ENCODE peak calls at places on chromosome X, in five cellular contexts. One of them, this sample, is unnamed.

GRCh38 chrX:28639502-28639901 is 52.3 kb downstream of the IL1RAPL1 start:
- DNase-seq in ovary: no peak
- DNase-seq in tibial artery: no peak
- DNase-seq in stomach: no peak
- DNase-seq in HCT116: peak; percentile 74
- DNase-seq in this sample: no peak

GRCh38 chrX:124534530-124534929 is 188.2 kb downstream of the SH2D1A start:
- DNase-seq in HCT116: no peak
- DNase-seq in stomach: no peak
- DNase-seq in tibial artery: no peak
- DNase-seq in ovary: no peak
- DNase-seq in this sample: no peak

GRCh38 chrX:149638860-149639259 is 7.3 kb upstream of the TMEM185A start:
- DNase-seq in ovary: no peak
- DNase-seq in HCT116: no peak
- DNase-seq in tibial artery: no peak
- DNase-seq in stomach: no peak
- DNase-seq in this sample: peak; percentile 15

GRCh38 chrX:48071064-48071985 is at the start of gene ZNF630:
- DNase-seq in ovary: peak; percentile 79
- DNase-seq in HCT116: no peak
- DNase-seq in stomach: peak; percentile 82
- DNase-seq in tibial artery: peak; percentile 78
- DNase-seq in this sample: peak; percentile 53

GRCh38 chrX:20071511-20072079 is 45.1 kb downstream of the MAP7D2 start:
- DNase-seq in stomach: no peak
- DNase-seq in tibial artery: no peak
- DNase-seq in ovary: no peak
- DNase-seq in HCT116: no peak
- DNase-seq in this sample: no peak

GRCh38 chrX:50075630-50076349 is 125.0 kb downstream of the AKAP4 start:
- DNase-seq in ovary: no peak
- DNase-seq in HCT116: no peak
- DNase-seq in tibial artery: no peak
- DNase-seq in stomach: no peak
- DNase-seq in this sample: no peak

GRCh38 chrX:136215559-136215958 is 35.6 kb downstream of the MAP7D3 start:
- DNase-seq in stomach: no peak
- DNase-seq in ovary: no peak
- DNase-seq in HCT116: no peak
- DNase-seq in tibial artery: no peak
- DNase-seq in this sample: no peak

GRCh38 chrX:47831788-47832187 is 4.9 kb upstream of the ZNF81 start:
- DNase-seq in stomach: peak; percentile 51
- DNase-seq in ovary: no peak
- DNase-seq in tibial artery: no peak
- DNase-seq in HCT116: peak; percentile 19
- DNase-seq in this sample: no peak

GRCh38 chrX:29561417-29561816 is 653.9 kb upstream of the MAGEB2 start:
- DNase-seq in ovary: no peak
- DNase-seq in HCT116: no peak
- DNase-seq in tibial artery: no peak
- DNase-seq in stomach: no peak
- DNase-seq in this sample: no peak

GRCh38 chrX:40660381-40660780 is 13.0 kb upstream of the CXorf38 start:
- DNase-seq in HCT116: no peak
- DNase-seq in stomach: no peak
- DNase-seq in tibial artery: no peak
- DNase-seq in ovary: no peak
- DNase-seq in this sample: no peak

GRCh38 chrX:69323786-69324720 is 158.8 kb upstream of the PJA1 start:
- DNase-seq in stomach: no peak
- DNase-seq in HCT116: no peak
- DNase-seq in tibial artery: no peak
- DNase-seq in ovary: no peak
- DNase-seq in this sample: no peak

GRCh38 chrX:112967341-112967740 is 126.7 kb upstream of the AMOT start:
- DNase-seq in ovary: no peak
- DNase-seq in stomach: no peak
- DNase-seq in HCT116: no peak
- DNase-seq in tibial artery: no peak
- DNase-seq in this sample: no peak

GRCh38 chrX:125205084-125205917 is 114.4 kb upstream of the TEX13C start:
- DNase-seq in ovary: no peak
- DNase-seq in stomach: peak; percentile 37
- DNase-seq in tibial artery: peak; percentile 78
- DNase-seq in HCT116: no peak
- DNase-seq in this sample: peak; percentile 47

GRCh38 chrX:39950035-39950688 is 147.6 kb downstream of the BCOR start:
- DNase-seq in stomach: no peak
- DNase-seq in HCT116: no peak
- DNase-seq in ovary: no peak
- DNase-seq in tibial artery: no peak
- DNase-seq in this sample: peak; percentile 52

GRCh38 chrX:154412468-154412867 is 1.1 kb downstream of the TAFAZZIN start:
- DNase-seq in ovary: no peak
- DNase-seq in HCT116: no peak
- DNase-seq in tibial artery: no peak
- DNase-seq in stomach: no peak
- DNase-seq in this sample: no peak

GRCh38 chrX:42934020-42934701 is 156.2 kb upstream of the PPP1R2C start:
- DNase-seq in stomach: no peak
- DNase-seq in tibial artery: no peak
- DNase-seq in ovary: no peak
- DNase-seq in HCT116: no peak
- DNase-seq in this sample: no peak

GRCh38 chrX:6904178-6904577 is 243.3 kb upstream of the STS start:
- DNase-seq in ovary: no peak
- DNase-seq in stomach: no peak
- DNase-seq in HCT116: no peak
- DNase-seq in tibial artery: no peak
- DNase-seq in this sample: no peak

GRCh38 chrX:40145001-40145631 is 47.4 kb upstream of the BCOR start:
- DNase-seq in stomach: no peak
- DNase-seq in ovary: no peak
- DNase-seq in HCT116: no peak
- DNase-seq in tibial artery: no peak
- DNase-seq in this sample: no peak

GRCh38 chrX:41167888-41168287 is 82.6 kb downstream of the USP9X start:
- DNase-seq in ovary: no peak
- DNase-seq in HCT116: no peak
- DNase-seq in tibial artery: no peak
- DNase-seq in stomach: no peak
- DNase-seq in this sample: no peak

GRCh38 chrX:136909706-136910564 is 29.4 kb upstream of the RBMX start:
- DNase-seq in stomach: peak; percentile 73
- DNase-seq in HCT116: peak; percentile 74
- DNase-seq in tibial artery: peak; percentile 94
- DNase-seq in ovary: peak; percentile 82
- DNase-seq in this sample: peak; percentile 89

GRCh38 chrX:136397001-136397400 is 90.7 kb upstream of the BRS3 start:
- DNase-seq in HCT116: no peak
- DNase-seq in tibial artery: no peak
- DNase-seq in ovary: no peak
- DNase-seq in stomach: no peak
- DNase-seq in this sample: peak; percentile 1

GRCh38 chrX:68938244-68939004 is 109.6 kb downstream of the EFNB1 start:
- DNase-seq in tibial artery: peak; percentile 68
- DNase-seq in stomach: no peak
- DNase-seq in HCT116: no peak
- DNase-seq in ovary: no peak
- DNase-seq in this sample: no peak

GRCh38 chrX:9532349-9532748 is 67.5 kb downstream of the TBL1X start:
- DNase-seq in tibial artery: peak; percentile 61
- DNase-seq in ovary: peak; percentile 86
- DNase-seq in HCT116: no peak
- DNase-seq in stomach: no peak
- DNase-seq in this sample: no peak
- H3K4me1 ChIP-seq in tibial artery: peaks cover 9% of the 10 kb centered on the region
- H3K4me1 ChIP-seq in ovary: peaks cover 2% of the 10 kb centered on the region
- H3K4me1 ChIP-seq in HCT116: peaks cover 2% of the 10 kb centered on the region
- H3K4me1 ChIP-seq in stomach: peaks cover 16% of the 10 kb centered on the region
- H3K4me1 ChIP-seq in this sample: no peaks in the 10 kb centered on the region

GRCh38 chrX:80237072-80237471 is 183.2 kb upstream of the TENT5D start:
- DNase-seq in tibial artery: no peak
- DNase-seq in HCT116: no peak
- DNase-seq in ovary: no peak
- DNase-seq in stomach: no peak
- DNase-seq in this sample: no peak
- TF ChIP-seq CTCF in tibial artery: no peak
- TF ChIP-seq CTCF in HCT116: no peak
- TF ChIP-seq CTCF in ovary: no peak
- TF ChIP-seq CTCF in stomach: no peak
- TF ChIP-seq CTCF in this sample: no peak

DNA sequence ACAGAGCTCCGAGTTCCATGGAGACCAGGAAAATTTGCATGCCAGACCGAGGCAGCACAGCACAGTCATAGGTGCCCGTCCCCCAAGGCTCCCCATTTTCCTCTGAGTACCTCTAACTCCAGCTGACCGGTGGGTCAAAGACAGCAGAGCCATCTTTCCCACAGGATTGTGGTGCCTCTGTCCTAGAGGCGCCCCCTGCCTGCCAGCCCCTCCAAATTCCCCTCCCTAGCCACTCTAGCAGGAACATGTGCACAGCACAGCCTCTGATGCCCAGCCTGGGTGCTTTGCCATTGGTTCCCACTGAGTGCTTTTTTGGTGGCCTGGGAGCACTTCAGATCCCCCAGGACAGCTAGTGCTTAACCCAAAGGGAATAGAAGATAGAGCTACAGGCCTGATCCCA is 368.5 kb upstream of the PABPC5 start:
- DNase-seq in stomach: no peak
- DNase-seq in HCT116: no peak
- DNase-seq in ovary: no peak
- DNase-seq in tibial artery: no peak
- DNase-seq in this sample: no peak
- H3K27me3 ChIP-seq in stomach: peaks cover 4% of the 10 kb centered on the region
- H3K27me3 ChIP-seq in HCT116: no peaks in the 10 kb centered on the region
- H3K27me3 ChIP-seq in ovary: no peaks in the 10 kb centered on the region
- H3K27me3 ChIP-seq in tibial artery: no peaks in the 10 kb centered on the region
- H3K27me3 ChIP-seq in this sample: no peaks in the 10 kb centered on the region

GRCh38 chrX:3545901-3546300 is 167.5 kb downstream of the PRKX start:
- DNase-seq in tibial artery: no peak
- DNase-seq in HCT116: no peak
- DNase-seq in ovary: no peak
- DNase-seq in stomach: no peak
- DNase-seq in this sample: peak; percentile 51

GRCh38 chrX:3541336-3541735 is 172.1 kb downstream of the PRKX start:
- DNase-seq in ovary: no peak
- DNase-seq in tibial artery: no peak
- DNase-seq in HCT116: no peak
- DNase-seq in stomach: no peak
- DNase-seq in this sample: no peak

DNA sequence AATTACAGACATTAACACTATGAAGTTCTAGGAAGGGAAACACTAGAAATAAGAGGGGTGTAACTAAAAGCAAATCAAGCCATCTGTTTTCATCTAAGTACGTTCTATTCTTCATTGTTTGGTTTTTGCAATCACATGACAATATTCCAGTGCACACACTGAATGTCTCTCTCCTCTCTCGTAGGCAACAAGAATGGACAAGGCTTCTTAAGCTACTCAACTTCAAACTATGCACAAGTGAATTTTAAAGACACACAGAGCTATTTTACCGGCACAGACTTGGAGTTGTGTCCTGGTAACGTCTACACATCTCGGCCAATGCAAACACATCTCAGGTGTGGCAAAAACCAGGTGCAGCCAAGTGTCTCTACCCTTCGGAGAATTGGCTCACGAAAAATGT is 173.3 kb downstream of the PRKX start:
- DNase-seq in tibial artery: no peak
- DNase-seq in ovary: no peak
- DNase-seq in HCT116: no peak
- DNase-seq in stomach: no peak
- DNase-seq in this sample: peak; percentile 45
- H3K4me1 ChIP-seq in tibial artery: no peaks in the 10 kb centered on the region
- H3K4me1 ChIP-seq in ovary: no peaks in the 10 kb centered on the region
- H3K4me1 ChIP-seq in HCT116: no peaks in the 10 kb centered on the region
- H3K4me1 ChIP-seq in stomach: no peaks in the 10 kb centered on the region
- H3K4me1 ChIP-seq in this sample: no peaks in the 10 kb centered on the region

DNA sequence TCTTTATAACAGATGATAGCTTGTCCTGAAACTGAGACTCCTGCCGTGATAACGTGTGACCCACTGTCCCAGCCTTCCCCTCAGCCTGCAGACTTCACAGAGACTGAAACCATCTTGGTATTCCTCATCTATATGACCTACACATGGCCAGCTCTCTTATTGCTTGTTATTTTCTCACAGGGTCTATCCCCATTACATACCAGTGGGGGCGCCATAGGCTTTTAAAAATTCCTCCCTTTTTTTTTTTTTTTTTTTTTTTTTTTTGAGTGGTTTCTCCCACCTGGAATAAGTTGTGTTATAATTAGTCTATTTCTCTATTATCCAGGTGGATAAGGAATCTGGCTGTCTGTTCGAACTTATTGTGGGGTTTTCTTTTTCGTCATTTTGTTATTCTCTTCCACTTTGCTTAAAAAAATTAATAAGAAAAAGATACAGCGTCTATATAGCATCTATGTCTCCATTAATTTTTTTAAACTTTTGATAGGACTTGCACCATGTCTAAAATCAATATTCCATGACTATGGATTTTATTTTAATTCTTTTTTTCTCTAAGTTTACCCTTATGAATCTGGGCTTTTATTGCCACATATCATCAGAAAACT is 47.2 kb downstream of the GYG2 start:
- DNase-seq in stomach: no peak
- DNase-seq in tibial artery: no peak
- DNase-seq in HCT116: no peak
- DNase-seq in ovary: no peak
- DNase-seq in this sample: no peak
- TF ChIP-seq CTCF in stomach: no peak
- TF ChIP-seq CTCF in tibial artery: no peak
- TF ChIP-seq CTCF in HCT116: peak; percentile 58
- TF ChIP-seq CTCF in ovary: no peak
- TF ChIP-seq CTCF in this sample: peak; percentile 42

DNA sequence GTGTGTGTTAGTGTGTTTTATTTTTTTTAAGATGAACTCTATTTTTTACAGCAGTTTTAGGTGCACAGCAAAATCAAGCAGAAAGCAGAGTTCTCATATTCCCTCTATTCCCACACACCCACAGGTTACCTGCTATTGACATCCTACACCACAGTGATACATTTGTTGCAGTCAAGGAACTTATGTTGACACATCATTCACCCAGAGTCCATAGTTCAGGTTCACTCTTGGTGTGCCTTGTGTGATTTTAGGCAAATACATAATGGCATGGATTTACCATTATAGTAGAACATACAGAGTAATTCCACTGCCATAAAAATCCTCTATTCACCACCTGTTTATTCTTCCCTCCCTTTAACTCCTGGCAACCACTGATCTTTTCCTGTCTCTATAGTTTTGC is 28.7 kb downstream of the DIAPH2 start:
- DNase-seq in ovary: no peak
- DNase-seq in HCT116: no peak
- DNase-seq in stomach: no peak
- DNase-seq in tibial artery: no peak
- DNase-seq in this sample: no peak
- H3K27me3 ChIP-seq in ovary: no peaks in the 10 kb centered on the region
- H3K27me3 ChIP-seq in HCT116: no peaks in the 10 kb centered on the region
- H3K27me3 ChIP-seq in stomach: no peaks in the 10 kb centered on the region
- H3K27me3 ChIP-seq in tibial artery: no peaks in the 10 kb centered on the region
- H3K27me3 ChIP-seq in this sample: no peaks in the 10 kb centered on the region

This sample was measured in foreskin keratinocyte.